ENCODE peak calls at places on chromosomes 6 and 20, in seven cellular contexts. L is GM13977, U is fibroblast of mammary gland, C is H9, I is GM06990, H is dorsolateral prefrontal cortex, D is GM23338. Z is an unnamed sample.

GRCh38 chr20:49712918-49713778 is 530 bp downstream of the B4GALT5 start:
- DNase-seq in L (no peak), U (no peak), C (peak; percentile 41), I (peak; percentile 70), H (peak; percentile 44), D (peak; percentile 85), Z (peak; percentile 34)

GRCh38 chr6:130269969-130270635 is 47.4 kb upstream of the SAMD3 start:
- DNase-seq in L (peak; percentile 4), U (no peak), C (no peak), I (peak; percentile 61), H (no peak), D (no peak), Z (no peak)

GRCh38 chr20:48458003-48458377 is 369.8 kb downstream of the PREX1 start:
- DNase-seq in L (no peak), U (no peak), C (no peak), I (no peak), H (no peak), D (no peak), Z (no peak)

GRCh38 chr20:13545755-13546154 is 93.0 kb downstream of the TASP1 start:
- DNase-seq in L (no peak), U (no peak), C (no peak), I (no peak), H (no peak), D (no peak), Z (no peak)

GRCh38 chr6:140401666-140402255 is 1027.3 kb upstream of the CITED2 start:
- DNase-seq in L (no peak), U (no peak), C (no peak), I (no peak), H (no peak), D (no peak), Z (no peak)

GRCh38 chr6:154276810-154277577 is 79.6 kb downstream of the IPCEF1 start:
- DNase-seq in L (peak; percentile 39), U (peak; percentile 65), C (no peak), I (no peak), H (no peak), D (peak; percentile 33), Z (no peak)

GRCh38 chr6:17101422-17102257 is at the start of gene STMND1:
- DNase-seq in L (peak; percentile 55), U (peak; percentile 20), C (peak; percentile 66), I (no peak), H (peak; percentile 51), D (peak; percentile 68), Z (no peak)

GRCh38 chr6:88725111-88725711 is 238.2 kb downstream of the RNGTT start:
- DNase-seq in L (no peak), U (peak; percentile 18), C (peak; percentile 84), I (no peak), H (no peak), D (peak; percentile 96), Z (peak; percentile 62)

GRCh38 chr6:70415660-70416059 is 2.4 kb downstream of the FAM135A start:
- DNase-seq in L (no peak), U (no peak), C (no peak), I (no peak), H (no peak), D (no peak), Z (no peak)

GRCh38 chr20:4893709-4894108 is 107.6 kb downstream of the SLC23A2 start:
- DNase-seq in L (no peak), U (no peak), C (no peak), I (no peak), H (no peak), D (no peak), Z (no peak)

GRCh38 chr20:62133864-62134263 is 9.3 kb downstream of the PSMA7 start:
- DNase-seq in L (no peak), U (peak; percentile 14), C (no peak), I (no peak), H (no peak), D (peak; percentile 55), Z (no peak)
- TF ChIP-seq CTCF in L (no peak), U (peak; percentile 16), C (peak; percentile 48), I (peak; percentile 17), H (no peak), D (peak; percentile 31), Z (no peak)

DNA sequence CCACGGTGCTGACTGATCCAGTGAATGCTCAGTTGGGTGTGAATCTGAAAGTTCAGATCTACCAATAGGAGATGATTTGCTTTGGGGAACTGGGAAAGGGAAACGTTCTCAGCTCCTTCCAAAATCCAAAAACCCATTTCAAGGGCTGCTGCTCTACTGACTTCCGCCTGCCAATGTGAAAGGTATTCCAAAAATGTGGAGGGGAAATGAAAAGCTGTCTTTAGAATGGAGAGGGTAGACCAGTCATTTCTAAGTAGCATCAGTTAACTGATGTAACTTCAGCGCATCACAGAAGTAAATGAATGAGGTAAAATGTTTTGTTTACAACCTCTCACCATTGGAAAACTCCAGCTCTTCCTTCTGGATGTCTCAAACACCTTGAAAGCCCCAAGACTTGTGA is 19.6 kb upstream of the EYA2 start:
- DNase-seq in L (no peak), U (no peak), C (no peak), I (no peak), H (no peak), D (peak; percentile 58), Z (no peak)
- TF ChIP-seq CTCF in L (no peak), U (no peak), C (no peak), I (no peak), H (no peak), D (no peak), Z (no peak)

GRCh38 chr6:93918258-93918657 is 498.9 kb upstream of the EPHA7 start:
- DNase-seq in L (no peak), U (no peak), C (no peak), I (no peak), H (no peak), D (no peak), Z (no peak)

GRCh38 chr6:93916716-93917115 is 497.4 kb upstream of the EPHA7 start:
- DNase-seq in L (no peak), U (no peak), C (no peak), I (no peak), H (no peak), D (no peak), Z (no peak)

GRCh38 chr6:93919365-93919764 is 500.0 kb upstream of the EPHA7 start:
- DNase-seq in L (no peak), U (no peak), C (no peak), I (no peak), H (no peak), D (no peak), Z (no peak)

GRCh38 chr6:93915961-93916360 is 496.6 kb upstream of the EPHA7 start:
- DNase-seq in L (no peak), U (no peak), C (no peak), I (no peak), H (no peak), D (no peak), Z (no peak)

DNA sequence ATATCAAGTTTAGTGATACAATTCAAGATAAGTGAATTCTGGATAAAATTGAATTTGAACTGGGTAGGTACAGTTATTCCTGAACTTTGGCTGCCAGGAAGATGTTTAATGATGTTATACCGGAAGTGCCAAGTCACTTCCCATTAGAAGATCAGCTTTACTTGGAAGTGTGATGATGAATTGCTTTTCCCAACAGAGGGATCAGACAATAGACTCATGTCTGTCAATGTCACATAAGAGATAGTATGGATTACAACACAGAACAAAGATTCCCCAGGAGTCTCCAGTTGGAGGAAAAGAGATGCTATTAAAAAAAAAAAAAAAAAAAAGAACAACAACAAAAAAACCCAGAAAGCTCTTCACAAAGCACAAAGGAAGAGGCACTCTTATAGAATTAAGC is 497.9 kb upstream of the EPHA7 start:
- DNase-seq in L (no peak), U (no peak), C (no peak), I (no peak), H (no peak), D (no peak), Z (no peak)
- TF ChIP-seq CTCF in L (no peak), U (no peak), C (no peak), I (no peak), H (no peak), D (no peak), Z (no peak)

GRCh38 chr6:142758257-142759025 is 186.5 kb downstream of the HIVEP2 start:
- DNase-seq in L (no peak), U (no peak), C (no peak), I (no peak), H (no peak), D (no peak), Z (no peak)

GRCh38 chr6:142757827-142758226 is 187.1 kb downstream of the HIVEP2 start:
- DNase-seq in L (no peak), U (no peak), C (no peak), I (no peak), H (no peak), D (no peak), Z (no peak)

GRCh38 chr6:142753196-142753595 is 191.8 kb downstream of the HIVEP2 start:
- DNase-seq in L (no peak), U (no peak), C (no peak), I (no peak), H (no peak), D (no peak), Z (no peak)

GRCh38 chr6:142752348-142752747 is 192.6 kb downstream of the HIVEP2 start:
- DNase-seq in L (no peak), U (no peak), C (no peak), I (no peak), H (no peak), D (no peak), Z (no peak)

GRCh38 chr6:142756215-142756630 is 188.8 kb downstream of the HIVEP2 start:
- DNase-seq in L (no peak), U (peak; percentile 41), C (peak; percentile 43), I (no peak), H (no peak), D (peak; percentile 11), Z (no peak)
- TF ChIP-seq CTCF in L (no peak), U (no peak), C (peak; percentile 13), I (no peak), H (no peak), D (no peak), Z (no peak)

GRCh38 chr6:125667326-125667725 is 82.1 kb upstream of the HEY2 start:
- DNase-seq in L (no peak), U (no peak), C (no peak), I (no peak), H (no peak), D (no peak), Z (no peak)
- TF ChIP-seq CTCF in L (no peak), U (no peak), C (no peak), I (no peak), H (no peak), D (no peak), Z (no peak)

Z was measured in endothelial cell.